ENCODE peak calls at places on chromosomes 16 and 17, in four cellular contexts. O, C, K and P are unnamed samples.

GRCh38 chr16:61936522-61936921 is 99.7 kb downstream of the CDH8 start:
- DNase-seq in O (no peak), C (no peak), K (no peak), P (no peak)

GRCh38 chr17:43634681-43635125 is 27.0 kb downstream of the MEOX1 start:
- DNase-seq in O (no peak), C (no peak), K (no peak), P (no peak)

GRCh38 chr17:8670486-8670885 is 40.0 kb upstream of the MYH10 start:
- DNase-seq in O (no peak), C (no peak), K (no peak), P (no peak)

GRCh38 chr17:55420067-55420775 is 1.4 kb downstream of the MMD start:
- DNase-seq in O (no peak), C (no peak), K (no peak), P (no peak)

GRCh38 chr16:72838999-72839398 is 208.9 kb downstream of the ZFHX3 start:
- DNase-seq in O (no peak), C (no peak), K (no peak), P (no peak)

GRCh38 chr16:57830890-57831484 is 28.7 kb upstream of the KIFC3 start:
- DNase-seq in O (no peak), C (no peak), K (no peak), P (no peak)

GRCh38 chr16:4616047-4616811 is 1.5 kb upstream of the UBALD1 start:
- DNase-seq in O (peak), C (peak), K (peak), P (peak)

GRCh38 chr17:49110504-49110903 is 22.1 kb upstream of the B4GALNT2 start:
- DNase-seq in O (no peak), C (no peak), K (peak), P (no peak)

GRCh38 chr16:46690281-46691178 is 1.1 kb downstream of the ORC6 start:
- DNase-seq in O (no peak), C (no peak), K (no peak), P (peak)

GRCh38 chr17:66135219-66135618 is 56.7 kb downstream of the CEP112 start:
- DNase-seq in O (no peak), C (no peak), K (no peak), P (no peak)

GRCh38 chr17:35981908-35982330 is 622 bp upstream of the CCL16 start:
- DNase-seq in O (no peak), C (no peak), K (no peak), P (peak)

GRCh38 chr16:81863630-81864352 is 84.7 kb downstream of the PLCG2 start:
- DNase-seq in O (no peak), C (no peak), K (no peak), P (no peak)

GRCh38 chr17:3845754-3846738 is at the start of gene NCBP3:
- DNase-seq in O (peak), C (peak), K (peak), P (peak)

GRCh38 chr17:27621557-27621956 is 9.4 kb upstream of the LGALS9 start:
- DNase-seq in O (no peak), C (no peak), K (no peak), P (no peak)

GRCh38 chr17:21288581-21289017 is 4.1 kb downstream of the MAP2K3 start:
- DNase-seq in O (no peak), C (no peak), K (no peak), P (no peak)

GRCh38 chr16:12236491-12237030 is 260.0 kb downstream of the SNX29 start:
- DNase-seq in O (no peak), C (no peak), K (no peak), P (no peak)

GRCh38 chr16:49498241-49499017 is 124.8 kb downstream of the C16orf78 start:
- DNase-seq in O (no peak), C (no peak), K (no peak), P (no peak)

GRCh38 chr16:17457997-17458396 is 12.8 kb downstream of the XYLT1 start:
- DNase-seq in O (no peak), C (no peak), K (no peak), P (no peak)

GRCh38 chr16:15811778-15812750 is 44.8 kb downstream of the MYH11 start:
- DNase-seq in O (peak), C (no peak), K (peak), P (no peak)

GRCh38 chr17:59859444-59860025 is 33.2 kb downstream of the TUBD1 start:
- DNase-seq in O (no peak), C (no peak), K (peak), P (no peak)